ENCODE peak calls at places on chromosomes 5 and 9, in eight cellular contexts. R, O, A, Y, L, S, C and K are unnamed samples.

GRCh38 chr9:72005451-72005850 is 55.0 kb downstream of the C9orf57 start:
- DNase-seq in R (no peak), O (no peak), A (no peak), Y (no peak), L (no peak), S (no peak), C (no peak), K (no peak)

GRCh38 chr5:88145603-88146467 is 122.8 kb downstream of the TMEM161B start:
- DNase-seq in R (no peak), O (no peak), A (no peak), Y (no peak), L (no peak), S (no peak), C (peak), K (no peak)

GRCh38 chr9:98191615-98192502 is 578 bp downstream of the CORO2A start:
- DNase-seq in R (no peak), O (peak), A (no peak), Y (no peak), L (no peak), S (peak), C (no peak), K (peak)

GRCh38 chr9:87556039-87556438 is 58.4 kb downstream of the DAPK1 start:
- DNase-seq in R (no peak), O (no peak), A (no peak), Y (no peak), L (no peak), S (no peak), C (no peak), K (no peak)

GRCh38 chr5:72658767-72659540 is 151.7 kb upstream of the ZNF366 start:
- DNase-seq in R (peak), O (no peak), A (no peak), Y (no peak), L (no peak), S (no peak), C (no peak), K (no peak)

GRCh38 chr9:19154135-19154612 is 26.9 kb upstream of the PLIN2 start:
- DNase-seq in R (peak), O (no peak), A (no peak), Y (peak), L (peak), S (no peak), C (no peak), K (no peak)

GRCh38 chr9:110842976-110843375 is 174.4 kb downstream of the MUSK start:
- DNase-seq in R (no peak), O (no peak), A (no peak), Y (no peak), L (no peak), S (no peak), C (no peak), K (no peak)

GRCh38 chr9:116547729-116548426 is 139.2 kb upstream of the TRIM32 start:
- DNase-seq in R (no peak), O (no peak), A (no peak), Y (no peak), L (no peak), S (no peak), C (no peak), K (no peak)

GRCh38 chr5:1468247-1468612 is 23.0 kb upstream of the SLC6A3 start:
- DNase-seq in R (no peak), O (no peak), A (no peak), Y (peak), L (no peak), S (no peak), C (no peak), K (peak)